ENCODE peak calls at places on chromosomes 2 and 18, in seven cellular contexts. One of them, this sample, is unnamed.

GRCh38 chr2:223649941-223650530 is 47.9 kb upstream of the SCG2 start:
- DNase-seq in stimulated activated CD4-positive, alpha-beta T cell treated with anti-CD3 and anti-CD28 coated beads, Interleukin-1b, Interleukin-23, amount 100 ng/mL, for 24 hours: no peak
- DNase-seq in frontal cortex: no peak
- DNase-seq in effector CD4-positive, alpha-beta T cell: no peak
- DNase-seq in activated naive CD4-positive, alpha-beta T cell treated with anti-CD3 and anti-CD28 coated beads for 36 hours: no peak
- DNase-seq in T-helper 9 cell: no peak
- DNase-seq in progenitor cell of endocrine pancreas: no peak
- DNase-seq in this sample: no peak

GRCh38 chr18:75779910-75780309 is 352.4 kb upstream of the SMIM21 start:
- DNase-seq in activated naive CD4-positive, alpha-beta T cell treated with anti-CD3 and anti-CD28 coated beads for 36 hours: no peak
- DNase-seq in effector CD4-positive, alpha-beta T cell: no peak
- DNase-seq in progenitor cell of endocrine pancreas: no peak
- DNase-seq in T-helper 9 cell: no peak
- DNase-seq in frontal cortex: no peak
- DNase-seq in stimulated activated CD4-positive, alpha-beta T cell treated with anti-CD3 and anti-CD28 coated beads, Interleukin-1b, Interleukin-23, amount 100 ng/mL, for 24 hours: no peak
- DNase-seq in this sample: no peak

GRCh38 chr18:12251311-12251710 is 2.9 kb upstream of the CIDEA start:
- DNase-seq in stimulated activated CD4-positive, alpha-beta T cell treated with anti-CD3 and anti-CD28 coated beads, Interleukin-1b, Interleukin-23, amount 100 ng/mL, for 24 hours: no peak
- DNase-seq in progenitor cell of endocrine pancreas: no peak
- DNase-seq in T-helper 9 cell: no peak
- DNase-seq in effector CD4-positive, alpha-beta T cell: no peak
- DNase-seq in frontal cortex: no peak
- DNase-seq in activated naive CD4-positive, alpha-beta T cell treated with anti-CD3 and anti-CD28 coated beads for 36 hours: no peak
- DNase-seq in this sample: no peak

GRCh38 chr2:131577812-131578211 is 50.1 kb downstream of the CCDC74A start:
- DNase-seq in effector CD4-positive, alpha-beta T cell: no peak
- DNase-seq in T-helper 9 cell: no peak
- DNase-seq in stimulated activated CD4-positive, alpha-beta T cell treated with anti-CD3 and anti-CD28 coated beads, Interleukin-1b, Interleukin-23, amount 100 ng/mL, for 24 hours: no peak
- DNase-seq in progenitor cell of endocrine pancreas: no peak
- DNase-seq in frontal cortex: no peak
- DNase-seq in activated naive CD4-positive, alpha-beta T cell treated with anti-CD3 and anti-CD28 coated beads for 36 hours: no peak
- DNase-seq in this sample: no peak

GRCh38 chr2:222688912-222689311 is 17.5 kb downstream of the MOGAT1 start:
- DNase-seq in T-helper 9 cell: no peak
- DNase-seq in effector CD4-positive, alpha-beta T cell: no peak
- DNase-seq in stimulated activated CD4-positive, alpha-beta T cell treated with anti-CD3 and anti-CD28 coated beads, Interleukin-1b, Interleukin-23, amount 100 ng/mL, for 24 hours: no peak
- DNase-seq in activated naive CD4-positive, alpha-beta T cell treated with anti-CD3 and anti-CD28 coated beads for 36 hours: no peak
- DNase-seq in progenitor cell of endocrine pancreas: no peak
- DNase-seq in frontal cortex: no peak
- DNase-seq in this sample: no peak

GRCh38 chr2:197378494-197378972 is 56.3 kb downstream of the SF3B1 start:
- DNase-seq in T-helper 9 cell: peak
- DNase-seq in progenitor cell of endocrine pancreas: peak
- DNase-seq in stimulated activated CD4-positive, alpha-beta T cell treated with anti-CD3 and anti-CD28 coated beads, Interleukin-1b, Interleukin-23, amount 100 ng/mL, for 24 hours: peak
- DNase-seq in effector CD4-positive, alpha-beta T cell: peak
- DNase-seq in frontal cortex: peak
- DNase-seq in activated naive CD4-positive, alpha-beta T cell treated with anti-CD3 and anti-CD28 coated beads for 36 hours: peak
- DNase-seq in this sample: peak

GRCh38 chr2:172813314-172813888 is 77.8 kb downstream of the RAPGEF4 start:
- DNase-seq in stimulated activated CD4-positive, alpha-beta T cell treated with anti-CD3 and anti-CD28 coated beads, Interleukin-1b, Interleukin-23, amount 100 ng/mL, for 24 hours: no peak
- DNase-seq in activated naive CD4-positive, alpha-beta T cell treated with anti-CD3 and anti-CD28 coated beads for 36 hours: no peak
- DNase-seq in effector CD4-positive, alpha-beta T cell: no peak
- DNase-seq in progenitor cell of endocrine pancreas: no peak
- DNase-seq in T-helper 9 cell: no peak
- DNase-seq in frontal cortex: no peak
- DNase-seq in this sample: no peak

GRCh38 chr2:6827516-6828298 is 38.0 kb downstream of the CMPK2 start:
- DNase-seq in effector CD4-positive, alpha-beta T cell: no peak
- DNase-seq in activated naive CD4-positive, alpha-beta T cell treated with anti-CD3 and anti-CD28 coated beads for 36 hours: no peak
- DNase-seq in stimulated activated CD4-positive, alpha-beta T cell treated with anti-CD3 and anti-CD28 coated beads, Interleukin-1b, Interleukin-23, amount 100 ng/mL, for 24 hours: no peak
- DNase-seq in T-helper 9 cell: no peak
- DNase-seq in frontal cortex: no peak
- DNase-seq in progenitor cell of endocrine pancreas: no peak
- DNase-seq in this sample: no peak

GRCh38 chr2:169649278-169649677 is 44.9 kb downstream of the CFAP210 start:
- DNase-seq in frontal cortex: no peak
- DNase-seq in stimulated activated CD4-positive, alpha-beta T cell treated with anti-CD3 and anti-CD28 coated beads, Interleukin-1b, Interleukin-23, amount 100 ng/mL, for 24 hours: no peak
- DNase-seq in effector CD4-positive, alpha-beta T cell: no peak
- DNase-seq in progenitor cell of endocrine pancreas: no peak
- DNase-seq in T-helper 9 cell: no peak
- DNase-seq in activated naive CD4-positive, alpha-beta T cell treated with anti-CD3 and anti-CD28 coated beads for 36 hours: no peak
- DNase-seq in this sample: no peak

GRCh38 chr2:127675335-127676261 is at the start of gene LIMS2:
- DNase-seq in frontal cortex: peak
- DNase-seq in effector CD4-positive, alpha-beta T cell: no peak
- DNase-seq in activated naive CD4-positive, alpha-beta T cell treated with anti-CD3 and anti-CD28 coated beads for 36 hours: no peak
- DNase-seq in progenitor cell of endocrine pancreas: no peak
- DNase-seq in stimulated activated CD4-positive, alpha-beta T cell treated with anti-CD3 and anti-CD28 coated beads, Interleukin-1b, Interleukin-23, amount 100 ng/mL, for 24 hours: no peak
- DNase-seq in T-helper 9 cell: no peak
- DNase-seq in this sample: no peak

GRCh38 chr2:46793423-46794416 is 121.9 kb downstream of the MCFD2 start:
- DNase-seq in stimulated activated CD4-positive, alpha-beta T cell treated with anti-CD3 and anti-CD28 coated beads, Interleukin-1b, Interleukin-23, amount 100 ng/mL, for 24 hours: no peak
- DNase-seq in progenitor cell of endocrine pancreas: no peak
- DNase-seq in T-helper 9 cell: no peak
- DNase-seq in frontal cortex: no peak
- DNase-seq in effector CD4-positive, alpha-beta T cell: no peak
- DNase-seq in activated naive CD4-positive, alpha-beta T cell treated with anti-CD3 and anti-CD28 coated beads for 36 hours: no peak
- DNase-seq in this sample: no peak

GRCh38 chr18:13261658-13262357 is 43.2 kb downstream of the LDLRAD4 start:
- DNase-seq in T-helper 9 cell: no peak
- DNase-seq in progenitor cell of endocrine pancreas: no peak
- DNase-seq in effector CD4-positive, alpha-beta T cell: no peak
- DNase-seq in frontal cortex: no peak
- DNase-seq in stimulated activated CD4-positive, alpha-beta T cell treated with anti-CD3 and anti-CD28 coated beads, Interleukin-1b, Interleukin-23, amount 100 ng/mL, for 24 hours: no peak
- DNase-seq in activated naive CD4-positive, alpha-beta T cell treated with anti-CD3 and anti-CD28 coated beads for 36 hours: no peak
- DNase-seq in this sample: no peak

GRCh38 chr2:191696001-191696400 is 18.1 kb downstream of the NABP1 start:
- DNase-seq in progenitor cell of endocrine pancreas: no peak
- DNase-seq in T-helper 9 cell: no peak
- DNase-seq in frontal cortex: no peak
- DNase-seq in activated naive CD4-positive, alpha-beta T cell treated with anti-CD3 and anti-CD28 coated beads for 36 hours: no peak
- DNase-seq in effector CD4-positive, alpha-beta T cell: no peak
- DNase-seq in stimulated activated CD4-positive, alpha-beta T cell treated with anti-CD3 and anti-CD28 coated beads, Interleukin-1b, Interleukin-23, amount 100 ng/mL, for 24 hours: no peak
- DNase-seq in this sample: no peak

GRCh38 chr2:144705328-144706245 is 185.7 kb upstream of the ZEB2 start:
- DNase-seq in activated naive CD4-positive, alpha-beta T cell treated with anti-CD3 and anti-CD28 coated beads for 36 hours: no peak
- DNase-seq in T-helper 9 cell: no peak
- DNase-seq in effector CD4-positive, alpha-beta T cell: no peak
- DNase-seq in progenitor cell of endocrine pancreas: no peak
- DNase-seq in stimulated activated CD4-positive, alpha-beta T cell treated with anti-CD3 and anti-CD28 coated beads, Interleukin-1b, Interleukin-23, amount 100 ng/mL, for 24 hours: no peak
- DNase-seq in frontal cortex: no peak
- DNase-seq in this sample: no peak

GRCh38 chr2:215505044-215505786 is 69.3 kb upstream of the FN1 start:
- DNase-seq in progenitor cell of endocrine pancreas: no peak
- DNase-seq in activated naive CD4-positive, alpha-beta T cell treated with anti-CD3 and anti-CD28 coated beads for 36 hours: no peak
- DNase-seq in frontal cortex: no peak
- DNase-seq in stimulated activated CD4-positive, alpha-beta T cell treated with anti-CD3 and anti-CD28 coated beads, Interleukin-1b, Interleukin-23, amount 100 ng/mL, for 24 hours: no peak
- DNase-seq in T-helper 9 cell: no peak
- DNase-seq in effector CD4-positive, alpha-beta T cell: no peak
- DNase-seq in this sample: no peak

GRCh38 chr2:145721681-145722080 is 1201.8 kb upstream of the ZEB2 start:
- DNase-seq in stimulated activated CD4-positive, alpha-beta T cell treated with anti-CD3 and anti-CD28 coated beads, Interleukin-1b, Interleukin-23, amount 100 ng/mL, for 24 hours: no peak
- DNase-seq in activated naive CD4-positive, alpha-beta T cell treated with anti-CD3 and anti-CD28 coated beads for 36 hours: no peak
- DNase-seq in progenitor cell of endocrine pancreas: no peak
- DNase-seq in effector CD4-positive, alpha-beta T cell: no peak
- DNase-seq in T-helper 9 cell: no peak
- DNase-seq in frontal cortex: no peak
- DNase-seq in this sample: no peak

GRCh38 chr2:6423131-6423530 is 442.6 kb downstream of the CMPK2 start:
- DNase-seq in effector CD4-positive, alpha-beta T cell: no peak
- DNase-seq in frontal cortex: no peak
- DNase-seq in T-helper 9 cell: no peak
- DNase-seq in progenitor cell of endocrine pancreas: no peak
- DNase-seq in stimulated activated CD4-positive, alpha-beta T cell treated with anti-CD3 and anti-CD28 coated beads, Interleukin-1b, Interleukin-23, amount 100 ng/mL, for 24 hours: no peak
- DNase-seq in activated naive CD4-positive, alpha-beta T cell treated with anti-CD3 and anti-CD28 coated beads for 36 hours: no peak
- DNase-seq in this sample: no peak

GRCh38 chr2:158509928-158510797 is 53.4 kb downstream of the PKP4 start:
- DNase-seq in effector CD4-positive, alpha-beta T cell: no peak
- DNase-seq in stimulated activated CD4-positive, alpha-beta T cell treated with anti-CD3 and anti-CD28 coated beads, Interleukin-1b, Interleukin-23, amount 100 ng/mL, for 24 hours: no peak
- DNase-seq in progenitor cell of endocrine pancreas: no peak
- DNase-seq in frontal cortex: no peak
- DNase-seq in activated naive CD4-positive, alpha-beta T cell treated with anti-CD3 and anti-CD28 coated beads for 36 hours: no peak
- DNase-seq in T-helper 9 cell: no peak
- DNase-seq in this sample: no peak

GRCh38 chr2:27428978-27429541 is 629 bp downstream of the NRBP1 start:
- DNase-seq in progenitor cell of endocrine pancreas: peak
- DNase-seq in activated naive CD4-positive, alpha-beta T cell treated with anti-CD3 and anti-CD28 coated beads for 36 hours: peak
- DNase-seq in T-helper 9 cell: peak
- DNase-seq in frontal cortex: peak
- DNase-seq in stimulated activated CD4-positive, alpha-beta T cell treated with anti-CD3 and anti-CD28 coated beads, Interleukin-1b, Interleukin-23, amount 100 ng/mL, for 24 hours: peak
- DNase-seq in effector CD4-positive, alpha-beta T cell: peak
- DNase-seq in this sample: peak

GRCh38 chr2:126862730-126863129 is 36.0 kb upstream of the TEX51 start:
- DNase-seq in effector CD4-positive, alpha-beta T cell: no peak
- DNase-seq in progenitor cell of endocrine pancreas: no peak
- DNase-seq in frontal cortex: no peak
- DNase-seq in stimulated activated CD4-positive, alpha-beta T cell treated with anti-CD3 and anti-CD28 coated beads, Interleukin-1b, Interleukin-23, amount 100 ng/mL, for 24 hours: no peak
- DNase-seq in activated naive CD4-positive, alpha-beta T cell treated with anti-CD3 and anti-CD28 coated beads for 36 hours: no peak
- DNase-seq in T-helper 9 cell: no peak
- DNase-seq in this sample: no peak

GRCh38 chr2:43070039-43070438 is 156.4 kb downstream of the ZFP36L2 start:
- DNase-seq in frontal cortex: no peak
- DNase-seq in progenitor cell of endocrine pancreas: no peak
- DNase-seq in stimulated activated CD4-positive, alpha-beta T cell treated with anti-CD3 and anti-CD28 coated beads, Interleukin-1b, Interleukin-23, amount 100 ng/mL, for 24 hours: no peak
- DNase-seq in activated naive CD4-positive, alpha-beta T cell treated with anti-CD3 and anti-CD28 coated beads for 36 hours: no peak
- DNase-seq in T-helper 9 cell: no peak
- DNase-seq in effector CD4-positive, alpha-beta T cell: no peak
- DNase-seq in this sample: no peak

GRCh38 chr2:239223330-239224248 is 177.2 kb downstream of the HDAC4 start:
- DNase-seq in T-helper 9 cell: no peak
- DNase-seq in activated naive CD4-positive, alpha-beta T cell treated with anti-CD3 and anti-CD28 coated beads for 36 hours: peak
- DNase-seq in effector CD4-positive, alpha-beta T cell: no peak
- DNase-seq in frontal cortex: no peak
- DNase-seq in progenitor cell of endocrine pancreas: no peak
- DNase-seq in stimulated activated CD4-positive, alpha-beta T cell treated with anti-CD3 and anti-CD28 coated beads, Interleukin-1b, Interleukin-23, amount 100 ng/mL, for 24 hours: no peak
- DNase-seq in this sample: no peak

This sample was measured in NCI-H1048.